ENCODE peak calls at places on chromosomes 4 and X, in five cellular contexts. One of them, this sample, is unnamed.
A peak's percentile ranks its signal among the peaks of the same experiment; 100 is the strongest.

GRCh38 chr4:26273308-26273980 is 47.4 kb upstream of the RBPJ start:
- DNase-seq in omental fat pad: no peak
- DNase-seq in fibroblast of the aortic adventitia: no peak
- DNase-seq in SK-N-SH: no peak
- DNase-seq in hepatocyte: peak; percentile 41
- DNase-seq in this sample: no peak

GRCh38 chrX:71454222-71454621 is 78.7 kb upstream of the OGT start:
- DNase-seq in omental fat pad: no peak
- DNase-seq in SK-N-SH: no peak
- DNase-seq in hepatocyte: no peak
- DNase-seq in fibroblast of the aortic adventitia: peak; percentile 4
- DNase-seq in this sample: no peak

GRCh38 chrX:77640702-77641101 is 145.3 kb downstream of the ATRX start:
- DNase-seq in fibroblast of the aortic adventitia: no peak
- DNase-seq in hepatocyte: no peak
- DNase-seq in SK-N-SH: no peak
- DNase-seq in omental fat pad: no peak
- DNase-seq in this sample: no peak

GRCh38 chr4:110196871-110197420 is 1.5 kb downstream of the ELOVL6 start:
- DNase-seq in omental fat pad: no peak
- DNase-seq in SK-N-SH: peak; percentile 75
- DNase-seq in hepatocyte: no peak
- DNase-seq in fibroblast of the aortic adventitia: peak; percentile 31
- DNase-seq in this sample: no peak

GRCh38 chr4:54082168-54082567 is 17.8 kb upstream of the CHIC2 start:
- DNase-seq in omental fat pad: no peak
- DNase-seq in fibroblast of the aortic adventitia: peak; percentile 100
- DNase-seq in SK-N-SH: no peak
- DNase-seq in hepatocyte: peak; percentile 84
- DNase-seq in this sample: no peak

GRCh38 chr4:3176625-3177229 is 72.2 kb upstream of the MSANTD1 start:
- DNase-seq in fibroblast of the aortic adventitia: no peak
- DNase-seq in omental fat pad: no peak
- DNase-seq in hepatocyte: no peak
- DNase-seq in SK-N-SH: no peak
- DNase-seq in this sample: no peak

GRCh38 chr4:90958256-90958895 is 831.2 kb downstream of the CCSER1 start:
- DNase-seq in fibroblast of the aortic adventitia: no peak
- DNase-seq in omental fat pad: no peak
- DNase-seq in hepatocyte: peak; percentile 48
- DNase-seq in SK-N-SH: no peak
- DNase-seq in this sample: no peak

GRCh38 chrX:110992611-110993010 is 103.4 kb upstream of the PAK3 start:
- DNase-seq in omental fat pad: no peak
- DNase-seq in fibroblast of the aortic adventitia: peak; percentile 22
- DNase-seq in SK-N-SH: peak; percentile 24
- DNase-seq in hepatocyte: peak; percentile 51
- DNase-seq in this sample: no peak

GRCh38 chr4:90328558-90328957 is 201.4 kb downstream of the CCSER1 start:
- DNase-seq in omental fat pad: no peak
- DNase-seq in hepatocyte: peak; percentile 14
- DNase-seq in SK-N-SH: peak; percentile 44
- DNase-seq in fibroblast of the aortic adventitia: peak; percentile 42
- DNase-seq in this sample: no peak

GRCh38 chr4:8653326-8654000 is 60.9 kb downstream of the CPZ start:
- DNase-seq in hepatocyte: no peak
- DNase-seq in omental fat pad: no peak
- DNase-seq in fibroblast of the aortic adventitia: no peak
- DNase-seq in SK-N-SH: no peak
- DNase-seq in this sample: no peak

GRCh38 chr4:77167866-77168265 is 10.9 kb downstream of the CCNG2 start:
- DNase-seq in omental fat pad: no peak
- DNase-seq in fibroblast of the aortic adventitia: no peak
- DNase-seq in SK-N-SH: no peak
- DNase-seq in hepatocyte: no peak
- DNase-seq in this sample: no peak

DNA sequence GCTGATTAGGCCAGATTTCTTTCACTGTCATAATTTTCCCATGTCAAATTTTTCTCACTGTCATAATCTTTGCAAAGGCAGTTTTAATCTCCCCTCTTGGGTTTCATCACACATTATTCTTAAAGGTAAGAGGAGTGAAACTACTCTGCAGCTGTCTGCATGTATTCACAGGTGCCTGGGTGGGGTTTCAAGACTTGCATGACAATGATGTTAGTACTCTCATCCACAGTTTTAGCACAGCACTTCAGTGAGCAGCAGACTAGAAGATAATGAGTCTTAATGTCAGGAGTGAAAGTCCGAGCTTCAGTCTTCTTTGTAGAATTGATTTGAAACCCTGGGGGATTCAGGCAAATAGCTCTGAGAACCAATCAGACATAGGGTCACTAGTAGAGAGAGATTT is 182.5 kb upstream of the GALNT7 start:
- DNase-seq in fibroblast of the aortic adventitia: no peak
- DNase-seq in hepatocyte: no peak
- DNase-seq in SK-N-SH: no peak
- DNase-seq in omental fat pad: no peak
- DNase-seq in this sample: no peak
- TF ChIP-seq CTCF in fibroblast of the aortic adventitia: no peak
- TF ChIP-seq CTCF in hepatocyte: no peak
- TF ChIP-seq CTCF in SK-N-SH: no peak
- TF ChIP-seq CTCF in omental fat pad: no peak
- TF ChIP-seq CTCF in this sample: no peak

GRCh38 chr4:56570041-56570440 is 64.5 kb downstream of the ARL9 start:
- DNase-seq in omental fat pad: no peak
- DNase-seq in fibroblast of the aortic adventitia: no peak
- DNase-seq in hepatocyte: no peak
- DNase-seq in SK-N-SH: no peak
- DNase-seq in this sample: no peak

GRCh38 chr4:56575820-56576429 is 70.3 kb downstream of the ARL9 start:
- DNase-seq in SK-N-SH: peak; percentile 45
- DNase-seq in fibroblast of the aortic adventitia: peak; percentile 71
- DNase-seq in omental fat pad: no peak
- DNase-seq in hepatocyte: peak; percentile 33
- DNase-seq in this sample: no peak
- TF ChIP-seq CTCF in SK-N-SH: peak; percentile 69
- TF ChIP-seq CTCF in fibroblast of the aortic adventitia: peak; percentile 63
- TF ChIP-seq CTCF in omental fat pad: no peak
- TF ChIP-seq CTCF in hepatocyte: peak; percentile 60
- TF ChIP-seq CTCF in this sample: peak; percentile 54

DNA sequence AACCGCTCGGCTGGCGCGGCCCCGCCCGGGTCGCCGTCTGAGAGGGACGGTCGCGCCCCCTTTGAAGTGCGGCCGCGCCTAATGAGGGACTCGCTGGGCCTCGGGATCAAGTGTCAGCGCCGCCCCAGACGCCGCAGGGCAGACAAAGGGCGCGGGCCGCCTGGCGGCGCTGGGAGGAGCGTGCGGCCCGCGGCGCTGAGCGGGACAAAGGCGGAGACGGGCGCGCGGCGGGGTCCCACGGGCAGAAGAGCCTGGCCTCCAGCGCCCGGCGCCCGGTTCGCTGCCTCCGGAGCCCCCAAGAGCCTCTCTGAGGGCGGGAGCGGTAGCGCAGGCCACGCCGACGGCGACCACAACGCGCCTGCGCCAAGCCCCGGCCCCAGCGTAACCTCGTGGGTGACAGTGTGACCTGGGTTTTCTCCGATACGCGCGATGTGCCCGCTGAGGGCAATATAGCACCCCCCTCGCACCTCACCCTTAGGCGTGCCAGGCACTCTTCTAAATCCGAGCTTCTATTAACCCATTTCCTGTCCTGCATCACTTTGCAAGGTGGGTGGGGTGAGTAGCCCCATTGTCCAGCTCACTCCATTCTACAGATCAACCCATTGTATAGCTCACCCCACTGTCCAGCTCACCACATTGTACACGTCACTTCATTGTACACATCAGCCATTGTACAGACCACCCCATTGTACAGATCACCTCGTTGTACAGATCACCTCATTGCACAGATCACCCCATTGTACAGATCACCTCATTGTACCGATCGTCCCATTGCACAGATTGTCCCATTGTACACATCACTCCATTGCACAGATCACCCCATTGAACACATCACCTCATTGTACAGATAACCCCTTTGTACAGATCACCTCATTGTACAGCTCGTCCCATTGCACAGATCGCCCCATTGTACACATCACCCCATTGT is 33.7 kb upstream of the STX18 start:
- DNase-seq in SK-N-SH: peak; percentile 78
- DNase-seq in fibroblast of the aortic adventitia: peak; percentile 32
- DNase-seq in omental fat pad: no peak
- DNase-seq in hepatocyte: peak; percentile 86
- DNase-seq in this sample: no peak
- TF ChIP-seq CTCF in SK-N-SH: peak; percentile 48
- TF ChIP-seq CTCF in fibroblast of the aortic adventitia: peak; percentile 28
- TF ChIP-seq CTCF in omental fat pad: no peak
- TF ChIP-seq CTCF in hepatocyte: no peak
- TF ChIP-seq CTCF in this sample: no peak

GRCh38 chrX:48852857-48853256 is 17.4 kb upstream of the PCSK1N start:
- DNase-seq in fibroblast of the aortic adventitia: no peak
- DNase-seq in SK-N-SH: no peak
- DNase-seq in omental fat pad: no peak
- DNase-seq in hepatocyte: no peak
- DNase-seq in this sample: no peak

DNA sequence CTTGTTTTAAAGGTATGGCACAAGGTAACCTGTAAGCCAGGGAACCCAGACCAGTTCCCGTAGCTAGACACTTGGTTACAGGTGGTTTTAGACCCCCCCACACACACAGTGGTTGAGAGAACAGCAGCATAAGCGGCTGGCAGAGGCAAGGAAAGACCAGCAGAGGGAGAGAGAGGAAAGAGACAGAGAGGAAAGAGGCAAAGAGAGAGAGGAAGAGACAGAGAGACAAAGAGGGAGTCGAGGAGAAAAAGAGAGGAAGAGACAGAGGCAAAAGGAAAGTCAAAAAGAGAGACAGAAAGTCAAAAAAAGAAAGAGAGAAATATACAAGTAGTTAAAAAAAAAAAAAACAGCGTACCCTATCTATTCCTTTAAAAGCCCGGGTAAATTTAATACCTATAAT is 19.5 kb upstream of the PCSK1N start:
- DNase-seq in fibroblast of the aortic adventitia: peak; percentile 5
- DNase-seq in SK-N-SH: no peak
- DNase-seq in hepatocyte: no peak
- DNase-seq in omental fat pad: no peak
- DNase-seq in this sample: no peak
- TF ChIP-seq CTCF in fibroblast of the aortic adventitia: peak; percentile 39
- TF ChIP-seq CTCF in SK-N-SH: peak; percentile 35
- TF ChIP-seq CTCF in hepatocyte: peak; percentile 32
- TF ChIP-seq CTCF in omental fat pad: no peak
- TF ChIP-seq CTCF in this sample: peak; percentile 5

GRCh38 chr4:96974295-96974694 is 1134.4 kb downstream of the PDHA2 start:
- DNase-seq in omental fat pad: no peak
- DNase-seq in fibroblast of the aortic adventitia: no peak
- DNase-seq in SK-N-SH: no peak
- DNase-seq in hepatocyte: no peak
- DNase-seq in this sample: no peak
- TF ChIP-seq CTCF in omental fat pad: no peak
- TF ChIP-seq CTCF in fibroblast of the aortic adventitia: no peak
- TF ChIP-seq CTCF in SK-N-SH: peak; percentile 30
- TF ChIP-seq CTCF in hepatocyte: peak; percentile 8
- TF ChIP-seq CTCF in this sample: peak; percentile 17